ENCODE peak calls at places on chromosomes 6 and 20, in four cellular contexts. Q is left ventricle myocardium inferior; M is CD8-positive, alpha-beta T cell; B is endothelial cell of umbilical vein. D is an unnamed sample. For H3K4me1 and H3K9me3, the result is how much of the 10 kb centered on the place peaks cover.

GRCh38 chr6:32188381-32189081 is 1.5 kb downstream of the PBX2 start:
- DNase-seq in Q (no peak), M (no peak), B (peak), D (no peak)

GRCh38 chr6:11197175-11197535 is 35.3 kb downstream of the NEDD9 start:
- DNase-seq in Q (no peak), M (no peak), B (peak), D (no peak)

GRCh38 chr20:32574296-32575226 is 10.6 kb downstream of the NOL4L start:
- DNase-seq in Q (no peak), M (no peak), B (peak), D (no peak)

GRCh38 chr6:17589402-17590116 is 10.5 kb upstream of the FAM8A1 start:
- DNase-seq in Q (no peak), M (no peak), B (peak), D (peak)

GRCh38 chr6:131949615-131949908 is 1.6 kb downstream of the CCN2 start:
- DNase-seq in Q (no peak), M (no peak), B (no peak), D (no peak)

GRCh38 chr6:106574729-106575458 is 54.4 kb downstream of the RTN4IP1 start:
- DNase-seq in Q (no peak), M (no peak), B (peak), D (no peak)

GRCh38 chr20:54726687-54727086 is 251.3 kb downstream of the DOK5 start:
- DNase-seq in Q (no peak), M (no peak), B (no peak), D (no peak)

GRCh38 chr6:165586706-165587105 is 76.3 kb downstream of the PDE10A start:
- DNase-seq in Q (no peak), M (no peak), B (no peak), D (no peak)

GRCh38 chr6:111171577-111172400 is 84.5 kb downstream of the SLC16A10 start:
- DNase-seq in Q (no peak), M (no peak), B (no peak), D (no peak)

GRCh38 chr6:28982476-28983266 is 22.4 kb downstream of the ZNF311 start:
- DNase-seq in Q (no peak), M (no peak), B (no peak), D (peak)

GRCh38 chr6:115969207-115969929 is 91.3 kb downstream of the FRK start:
- DNase-seq in Q (no peak), M (no peak), B (no peak), D (no peak)

GRCh38 chr6:134060491-134061106 is 8.2 kb upstream of the SLC2A12 start:
- DNase-seq in Q (no peak), M (no peak), B (peak), D (no peak)

GRCh38 chr20:3084283-3084985 is at the start of gene AVP:
- DNase-seq in Q (no peak), M (no peak), B (no peak), D (no peak)

GRCh38 chr6:44775121-44775520 is 387.6 kb downstream of the CDC5L start:
- DNase-seq in Q (no peak), M (no peak), B (no peak), D (no peak)

GRCh38 chr6:167307342-167307955 is 16.3 kb downstream of the UNC93A start:
- DNase-seq in Q (no peak), M (no peak), B (no peak), D (no peak)
- H3K4me1 ChIP-seq in Q (under half), M (under half), B (under half), D (under half)

DNA sequence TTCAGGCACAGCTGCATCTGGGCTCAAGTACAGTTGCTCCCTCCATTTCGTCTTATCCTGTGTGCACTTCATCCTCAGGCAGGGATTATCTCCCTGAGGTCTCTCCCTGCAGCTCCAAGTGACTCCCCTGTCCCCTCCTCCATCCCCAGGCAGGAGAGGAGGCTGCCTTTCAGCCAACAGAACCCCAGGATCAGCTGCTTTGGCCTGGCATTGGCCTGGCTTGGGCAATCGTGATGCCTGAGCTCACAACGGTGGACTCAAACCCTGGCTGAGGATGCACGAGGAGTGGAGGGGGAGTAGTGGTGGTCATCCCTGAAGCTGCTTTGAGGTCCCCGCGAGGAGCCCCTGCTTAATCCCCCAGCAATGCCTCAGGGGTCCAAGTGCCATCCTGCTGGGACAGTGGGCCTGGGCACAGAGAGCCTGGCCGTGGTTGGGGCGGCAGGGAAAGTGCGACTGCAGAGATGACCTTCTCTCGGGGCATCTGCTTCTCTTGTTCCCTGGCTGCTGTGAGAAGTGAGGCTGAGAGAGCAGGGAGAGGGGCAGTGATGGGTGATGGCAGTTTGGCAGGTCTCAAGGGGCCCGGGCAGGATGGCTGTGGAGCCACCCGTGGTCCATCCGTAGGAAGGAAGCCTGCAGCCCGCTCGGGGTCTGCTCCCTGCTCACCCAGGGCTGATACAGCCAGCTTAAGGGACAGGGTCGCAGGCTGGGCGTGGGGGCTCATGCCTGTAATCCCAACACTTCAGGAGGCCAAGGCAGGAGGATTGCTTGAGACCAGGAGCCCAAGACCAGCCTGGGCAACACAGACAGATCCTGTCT is 6.0 kb upstream of the HRH3 start:
- DNase-seq in Q (no peak), M (no peak), B (no peak), D (no peak)
- H3K9me3 ChIP-seq in Q (under half), M (under half), B (under half), D (under half)

GRCh38 chr6:82954351-82954750 is 111.3 kb downstream of the UBE3D start:
- DNase-seq in Q (no peak), M (no peak), B (no peak), D (no peak)
- H3K4me1 ChIP-seq in Q (under half), M (under half), B (under half), D (under half)

DNA sequence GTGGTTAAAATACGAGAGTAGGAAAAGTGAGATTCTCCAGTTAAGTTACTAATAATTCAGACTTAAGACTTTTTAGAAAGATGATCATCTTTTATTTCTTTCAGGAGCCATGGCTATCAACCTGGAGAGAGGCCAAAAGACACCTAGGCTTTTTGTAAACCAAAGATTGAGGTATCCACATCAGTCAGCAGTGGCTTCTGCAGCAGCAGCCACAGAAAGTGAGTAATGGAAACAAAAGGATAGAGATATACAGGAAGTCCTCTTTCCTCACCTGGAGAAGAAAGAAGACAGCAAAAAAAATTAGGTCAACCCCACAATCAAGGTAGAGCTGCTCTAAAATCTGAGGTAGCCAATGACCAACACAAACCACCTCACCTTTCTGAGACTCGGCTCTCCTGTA is 22.7 kb upstream of the TRIM39 start:
- DNase-seq in Q (no peak), M (no peak), B (no peak), D (no peak)
- H3K9me3 ChIP-seq in Q (under half), M (under half), B (under half), D (under half)

GRCh38 chr20:22350624-22351023 is 233.7 kb downstream of the FOXA2 start:
- DNase-seq in Q (no peak), M (no peak), B (no peak), D (no peak)

GRCh38 chr20:22353586-22353985 is 230.8 kb downstream of the FOXA2 start:
- DNase-seq in Q (no peak), M (no peak), B (no peak), D (no peak)

GRCh38 chr20:22352019-22352418 is 232.4 kb downstream of the FOXA2 start:
- DNase-seq in Q (no peak), M (no peak), B (no peak), D (no peak)

GRCh38 chr20:22354647-22355046 is 229.7 kb downstream of the FOXA2 start:
- DNase-seq in Q (no peak), M (no peak), B (no peak), D (no peak)
- H3K4me1 ChIP-seq in Q (under half), M (under half), B (under half), D (under half)

DNA sequence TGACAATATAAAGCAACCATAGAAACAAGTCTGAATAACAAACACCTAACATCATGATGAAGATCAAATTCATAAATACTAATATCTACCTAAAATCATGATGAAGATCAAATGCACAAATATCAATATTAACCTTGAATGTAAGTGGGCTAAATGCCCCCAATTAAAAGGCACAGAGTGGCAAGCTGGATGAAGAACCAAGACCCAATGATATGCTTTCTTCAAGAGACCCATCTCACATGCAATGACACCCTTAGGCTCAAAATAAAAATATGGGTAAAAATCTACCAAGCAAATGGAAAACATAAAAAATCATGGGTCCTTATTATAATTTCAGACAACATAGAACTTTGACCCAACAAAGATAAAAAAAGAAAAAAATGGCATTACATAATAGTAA is 578.5 kb upstream of the PTCHD4 start:
- DNase-seq in Q (no peak), M (no peak), B (no peak), D (no peak)
- H3K9me3 ChIP-seq in Q (half or more), M (under half), B (under half), D (under half)

D was measured in CD4-positive, CD25-positive, alpha-beta regulatory T cell.